ENCODE peak calls at places on chromosomes 1 and 21, in four cellular contexts. One of them, this sample, is unnamed.

GRCh38 chr1:107057197-107058133 is 991 bp downstream of the PRMT6 start:
- DNase-seq in kidney tubule cell: peak
- DNase-seq in cardiac fibroblast: peak
- DNase-seq in activated naive CD8-positive, alpha-beta T cell treated with anti-CD3 and anti-CD28 coated beads, Interleukin-2, amount 50 U/mL, for 24 hours: peak
- DNase-seq in this sample: no peak

GRCh38 chr1:23530750-23531651 is at the start of gene E2F2:
- DNase-seq in kidney tubule cell: peak
- DNase-seq in cardiac fibroblast: peak
- DNase-seq in activated naive CD8-positive, alpha-beta T cell treated with anti-CD3 and anti-CD28 coated beads, Interleukin-2, amount 50 U/mL, for 24 hours: peak
- DNase-seq in this sample: no peak

GRCh38 chr1:29043270-29043971 is 80.3 kb downstream of the TMEM200B start:
- DNase-seq in cardiac fibroblast: no peak
- DNase-seq in activated naive CD8-positive, alpha-beta T cell treated with anti-CD3 and anti-CD28 coated beads, Interleukin-2, amount 50 U/mL, for 24 hours: no peak
- DNase-seq in kidney tubule cell: no peak
- DNase-seq in this sample: no peak

GRCh38 chr1:226302731-226303130 is 6.2 kb downstream of the LIN9 start:
- DNase-seq in activated naive CD8-positive, alpha-beta T cell treated with anti-CD3 and anti-CD28 coated beads, Interleukin-2, amount 50 U/mL, for 24 hours: no peak
- DNase-seq in cardiac fibroblast: no peak
- DNase-seq in kidney tubule cell: no peak
- DNase-seq in this sample: no peak

GRCh38 chr1:212752256-212752933 is 39.2 kb downstream of the NSL1 start:
- DNase-seq in activated naive CD8-positive, alpha-beta T cell treated with anti-CD3 and anti-CD28 coated beads, Interleukin-2, amount 50 U/mL, for 24 hours: no peak
- DNase-seq in cardiac fibroblast: peak
- DNase-seq in kidney tubule cell: peak
- DNase-seq in this sample: peak

GRCh38 chr1:196698993-196699392 is 47.1 kb downstream of the CFH start:
- DNase-seq in kidney tubule cell: no peak
- DNase-seq in activated naive CD8-positive, alpha-beta T cell treated with anti-CD3 and anti-CD28 coated beads, Interleukin-2, amount 50 U/mL, for 24 hours: no peak
- DNase-seq in cardiac fibroblast: no peak
- DNase-seq in this sample: no peak

GRCh38 chr1:34695580-34695979 is 59.3 kb upstream of the GJB5 start:
- DNase-seq in activated naive CD8-positive, alpha-beta T cell treated with anti-CD3 and anti-CD28 coated beads, Interleukin-2, amount 50 U/mL, for 24 hours: no peak
- DNase-seq in kidney tubule cell: no peak
- DNase-seq in cardiac fibroblast: no peak
- DNase-seq in this sample: no peak

GRCh38 chr1:200681231-200681630 is 11.5 kb upstream of the DDX59 start:
- DNase-seq in kidney tubule cell: no peak
- DNase-seq in activated naive CD8-positive, alpha-beta T cell treated with anti-CD3 and anti-CD28 coated beads, Interleukin-2, amount 50 U/mL, for 24 hours: no peak
- DNase-seq in cardiac fibroblast: no peak
- DNase-seq in this sample: no peak

GRCh38 chr1:24286246-24287010 is 32.7 kb upstream of the GRHL3 start:
- DNase-seq in activated naive CD8-positive, alpha-beta T cell treated with anti-CD3 and anti-CD28 coated beads, Interleukin-2, amount 50 U/mL, for 24 hours: no peak
- DNase-seq in cardiac fibroblast: no peak
- DNase-seq in kidney tubule cell: no peak
- DNase-seq in this sample: no peak

GRCh38 chr1:47662068-47662467 is 224.2 kb downstream of the FOXD2 start:
- DNase-seq in kidney tubule cell: no peak
- DNase-seq in activated naive CD8-positive, alpha-beta T cell treated with anti-CD3 and anti-CD28 coated beads, Interleukin-2, amount 50 U/mL, for 24 hours: no peak
- DNase-seq in cardiac fibroblast: no peak
- DNase-seq in this sample: no peak

GRCh38 chr1:228005511-228006033 is 1.2 kb upstream of the WNT3A start:
- DNase-seq in activated naive CD8-positive, alpha-beta T cell treated with anti-CD3 and anti-CD28 coated beads, Interleukin-2, amount 50 U/mL, for 24 hours: no peak
- DNase-seq in kidney tubule cell: peak
- DNase-seq in cardiac fibroblast: no peak
- DNase-seq in this sample: no peak

GRCh38 chr1:152328801-152329391 is 3.9 kb upstream of the FLG start:
- DNase-seq in kidney tubule cell: peak
- DNase-seq in cardiac fibroblast: no peak
- DNase-seq in activated naive CD8-positive, alpha-beta T cell treated with anti-CD3 and anti-CD28 coated beads, Interleukin-2, amount 50 U/mL, for 24 hours: no peak
- DNase-seq in this sample: no peak

GRCh38 chr21:46052703-46053651 is 44.9 kb upstream of the COL6A2 start:
- DNase-seq in kidney tubule cell: peak
- DNase-seq in cardiac fibroblast: peak
- DNase-seq in activated naive CD8-positive, alpha-beta T cell treated with anti-CD3 and anti-CD28 coated beads, Interleukin-2, amount 50 U/mL, for 24 hours: peak
- DNase-seq in this sample: no peak

GRCh38 chr1:22636369-22636768 is at the start of gene C1QA:
- DNase-seq in kidney tubule cell: no peak
- DNase-seq in activated naive CD8-positive, alpha-beta T cell treated with anti-CD3 and anti-CD28 coated beads, Interleukin-2, amount 50 U/mL, for 24 hours: no peak
- DNase-seq in cardiac fibroblast: no peak
- DNase-seq in this sample: no peak

GRCh38 chr1:198883184-198883583 is 244.3 kb downstream of the PTPRC start:
- DNase-seq in kidney tubule cell: no peak
- DNase-seq in activated naive CD8-positive, alpha-beta T cell treated with anti-CD3 and anti-CD28 coated beads, Interleukin-2, amount 50 U/mL, for 24 hours: no peak
- DNase-seq in cardiac fibroblast: no peak
- DNase-seq in this sample: no peak

GRCh38 chr1:89820423-89821321 is at the start of gene LRRC8D:
- DNase-seq in activated naive CD8-positive, alpha-beta T cell treated with anti-CD3 and anti-CD28 coated beads, Interleukin-2, amount 50 U/mL, for 24 hours: peak
- DNase-seq in cardiac fibroblast: peak
- DNase-seq in kidney tubule cell: peak
- DNase-seq in this sample: no peak

GRCh38 chr1:94864821-94865220 is 44.7 kb downstream of the SLC44A3 start:
- DNase-seq in cardiac fibroblast: peak
- DNase-seq in activated naive CD8-positive, alpha-beta T cell treated with anti-CD3 and anti-CD28 coated beads, Interleukin-2, amount 50 U/mL, for 24 hours: no peak
- DNase-seq in kidney tubule cell: peak
- DNase-seq in this sample: no peak

GRCh38 chr21:41951876-41952567 is 1.8 kb downstream of the C2CD2 start:
- DNase-seq in kidney tubule cell: no peak
- DNase-seq in cardiac fibroblast: no peak
- DNase-seq in activated naive CD8-positive, alpha-beta T cell treated with anti-CD3 and anti-CD28 coated beads, Interleukin-2, amount 50 U/mL, for 24 hours: no peak
- DNase-seq in this sample: no peak